ENCODE peak calls at places on chromosomes 13 and 19, in four cellular contexts. J, F, C and I are unnamed samples.

GRCh38 chr19:14135985-14136508 is 342 bp downstream of the ASF1B start:
- DNase-seq in J (no peak), F (no peak), C (no peak), I (no peak)

GRCh38 chr19:6707658-6708018 is 12.8 kb downstream of the C3 start:
- DNase-seq in J (no peak), F (no peak), C (no peak), I (no peak)

GRCh38 chr19:2047449-2048103 is 3.5 kb downstream of the MKNK2 start:
- DNase-seq in J (no peak), F (no peak), C (no peak), I (no peak)

GRCh38 chr19:58573658-58574164 is 576 bp upstream of the MZF1 start:
- DNase-seq in J (no peak), F (no peak), C (no peak), I (no peak)

GRCh38 chr19:14003279-14004051 is 2.7 kb downstream of the RFX1 start:
- DNase-seq in J (no peak), F (no peak), C (no peak), I (no peak)

GRCh38 chr19:48297975-48298374 is 27.4 kb upstream of the EMP3 start:
- DNase-seq in J (no peak), F (no peak), C (no peak), I (no peak)

GRCh38 chr13:33927315-33927714 is 109.4 kb downstream of the RFC3 start:
- DNase-seq in J (no peak), F (no peak), C (no peak), I (no peak)

GRCh38 chr13:50626031-50626643 is 217.4 kb downstream of the DLEU7 start:
- DNase-seq in J (no peak), F (no peak), C (peak), I (no peak)

GRCh38 chr19:32168111-32168510 is 177.3 kb upstream of the ZNF507 start:
- DNase-seq in J (no peak), F (no peak), C (no peak), I (no peak)

GRCh38 chr13:66994097-66994496 is 236.0 kb downstream of the PCDH9 start:
- DNase-seq in J (peak), F (peak), C (peak), I (no peak)

GRCh38 chr13:78177306-78177705 is 258.7 kb upstream of the EDNRB start:
- DNase-seq in J (no peak), F (no peak), C (no peak), I (no peak)

GRCh38 chr13:31207630-31208549 is 8.1 kb downstream of the B3GLCT start:
- DNase-seq in J (no peak), F (no peak), C (no peak), I (no peak)

GRCh38 chr13:35699805-35700204 is 223.3 kb upstream of the MAB21L1 start:
- DNase-seq in J (no peak), F (no peak), C (no peak), I (no peak)

GRCh38 chr13:42597505-42597904 is 23.6 kb downstream of the TNFSF11 start:
- DNase-seq in J (no peak), F (no peak), C (no peak), I (no peak)

GRCh38 chr13:24497742-24498141 is 14.8 kb downstream of the PARP4 start:
- DNase-seq in J (peak), F (no peak), C (no peak), I (no peak)

GRCh38 chr13:95624020-95624419 is 20.5 kb downstream of the DZIP1 start:
- DNase-seq in J (peak), F (peak), C (peak), I (peak)

GRCh38 chr13:50200562-50200961 is 185.3 kb downstream of the KCNRG start:
- DNase-seq in J (no peak), F (no peak), C (no peak), I (no peak)

GRCh38 chr19:15318241-15318691 is 14.1 kb downstream of the BRD4 start:
- DNase-seq in J (no peak), F (no peak), C (no peak), I (no peak)

GRCh38 chr19:38658462-38659306 is 11.2 kb downstream of the ACTN4 start:
- DNase-seq in J (peak), F (no peak), C (no peak), I (peak)

GRCh38 chr13:40352807-40353562 is 313.5 kb downstream of the FOXO1 start:
- DNase-seq in J (no peak), F (no peak), C (no peak), I (no peak)

GRCh38 chr19:6224308-6224675 is 55.5 kb downstream of the MLLT1 start:
- DNase-seq in J (no peak), F (no peak), C (no peak), I (no peak)

GRCh38 chr19:13149628-13150186 is 468 bp downstream of the STX10 start:
- DNase-seq in J (peak), F (peak), C (no peak), I (no peak)

GRCh38 chr19:46367434-46367833 is 20.5 kb downstream of the PPP5C start:
- DNase-seq in J (no peak), F (no peak), C (no peak), I (no peak)

GRCh38 chr13:21719463-21719862 is 48.6 kb downstream of the FGF9 start:
- DNase-seq in J (no peak), F (no peak), C (no peak), I (no peak)

GRCh38 chr19:19642506-19643157 is 825 bp downstream of the GMIP start:
- DNase-seq in J (no peak), F (no peak), C (peak), I (no peak)

GRCh38 chr19:16367269-16367683 is 42.6 kb downstream of the KLF2 start:
- DNase-seq in J (no peak), F (no peak), C (no peak), I (no peak)

GRCh38 chr19:37936166-37936565 is 29.2 kb downstream of the SIPA1L3 start:
- DNase-seq in J (peak), F (no peak), C (no peak), I (no peak)

GRCh38 chr19:47363758-47364529 is 14.8 kb downstream of the DHX34 start:
- DNase-seq in J (no peak), F (no peak), C (no peak), I (no peak)

GRCh38 chr13:25085125-25085742 is 10.7 kb upstream of the PABPC3 start:
- DNase-seq in J (peak), F (no peak), C (no peak), I (peak)

GRCh38 chr19:2424686-2425621 is 2.4 kb downstream of the TIMM13 start:
- DNase-seq in J (no peak), F (peak), C (no peak), I (no peak)

GRCh38 chr19:27770095-27770494 is 1442.9 kb downstream of the UQCRFS1 start:
- DNase-seq in J (no peak), F (no peak), C (no peak), I (no peak)

GRCh38 chr19:31135841-31136240 is 213.4 kb downstream of the TSHZ3 start:
- DNase-seq in J (no peak), F (no peak), C (no peak), I (no peak)

GRCh38 chr19:14544047-14544446 is 14.7 kb downstream of the TECR start:
- DNase-seq in J (no peak), F (no peak), C (peak), I (no peak)

GRCh38 chr13:59722580-59722900 is 441.2 kb downstream of the DIAPH3 start:
- DNase-seq in J (no peak), F (no peak), C (no peak), I (no peak)

GRCh38 chr13:113771709-113772331 is 12.8 kb downstream of the TMEM255B start:
- DNase-seq in J (no peak), F (no peak), C (no peak), I (no peak)

GRCh38 chr13:112617754-112618375 is 29.9 kb upstream of the TUBGCP3 start:
- DNase-seq in J (no peak), F (peak), C (no peak), I (no peak)

GRCh38 chr13:41065098-41065497 is 3.8 kb downstream of the WBP4 start:
- DNase-seq in J (no peak), F (no peak), C (no peak), I (no peak)

DNA sequence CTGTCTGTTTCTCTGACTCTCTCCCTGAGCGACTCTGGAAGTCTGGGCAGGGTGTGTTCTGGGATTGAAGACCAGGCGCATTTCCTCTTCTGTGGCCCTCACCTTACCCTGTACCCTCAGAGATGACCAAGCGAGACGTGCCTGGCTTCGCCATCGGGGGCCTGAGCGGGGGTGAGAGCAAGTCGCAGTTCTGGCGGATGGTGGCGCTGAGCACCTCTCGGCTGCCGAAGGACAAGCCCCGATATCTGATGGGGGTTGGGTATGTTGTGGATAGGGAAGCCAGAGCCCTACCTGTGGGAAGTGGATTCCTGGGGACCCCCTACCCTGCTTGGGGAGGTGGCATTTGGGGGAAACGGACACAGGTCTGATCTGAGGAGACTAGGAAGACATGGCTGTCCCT is 5.8 kb upstream of the DNM2 start:
- DNase-seq in J (no peak), F (peak), C (no peak), I (no peak)
- TF ChIP-seq FOSL1 in J (no peak), F (no peak), C (no peak), I (no peak)

GRCh38 chr19:41261474-41262190 is 2.5 kb upstream of the HNRNPUL1 start:
- DNase-seq in J (no peak), F (no peak), C (no peak), I (no peak)
- TF ChIP-seq FOSL1 in J (no peak), F (no peak), C (no peak), I (no peak)

GRCh38 chr13:79655509-79655908 is 174.6 kb downstream of the NDFIP2 start:
- DNase-seq in J (no peak), F (no peak), C (no peak), I (no peak)
- TF ChIP-seq FOSL1 in J (no peak), F (no peak), C (no peak), I (no peak)

DNA sequence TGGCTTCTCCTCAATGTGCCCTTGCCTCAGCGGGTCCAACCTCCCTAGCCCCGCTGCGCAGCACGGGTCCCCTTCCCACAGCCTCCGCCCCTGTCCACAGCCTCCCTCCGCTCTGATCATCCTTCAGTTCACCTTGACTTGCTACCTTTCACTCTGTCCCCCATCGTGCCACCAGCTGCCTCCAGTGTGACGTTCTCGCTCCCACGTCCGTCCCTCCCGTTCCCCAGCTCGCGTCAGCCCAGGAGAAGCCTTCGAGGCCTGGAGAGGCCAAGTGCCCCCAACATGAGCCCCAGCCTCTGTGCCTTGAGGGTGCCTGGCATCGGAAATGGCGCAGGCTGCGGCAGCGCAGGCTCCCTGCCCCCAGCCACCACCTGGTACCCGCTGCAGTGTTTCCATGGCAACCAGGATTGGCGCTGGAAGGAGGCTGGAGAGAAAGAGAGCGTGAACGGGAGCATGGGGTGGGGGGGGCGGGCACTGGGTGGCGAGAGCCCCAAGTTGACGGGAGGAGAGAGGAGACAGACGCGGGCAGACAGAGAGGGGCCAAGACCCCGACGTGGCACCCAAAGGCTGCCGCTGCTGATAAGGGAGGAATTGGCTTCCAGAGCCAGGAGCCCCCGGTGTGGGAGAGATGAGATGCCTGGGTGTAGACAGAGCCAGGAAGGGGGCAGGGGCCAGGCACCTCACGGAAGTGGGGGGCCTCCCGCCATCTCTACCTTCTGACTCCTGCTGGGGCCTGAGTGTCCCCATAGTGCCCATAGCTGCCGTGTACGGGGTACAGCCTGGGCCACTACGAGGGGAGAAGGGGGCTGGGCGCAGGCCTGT is 844 bp upstream of the ASPDH start:
- DNase-seq in J (no peak), F (no peak), C (no peak), I (no peak)
- TF ChIP-seq FOSL1 in J (no peak), F (no peak), C (no peak), I (no peak)

DNA sequence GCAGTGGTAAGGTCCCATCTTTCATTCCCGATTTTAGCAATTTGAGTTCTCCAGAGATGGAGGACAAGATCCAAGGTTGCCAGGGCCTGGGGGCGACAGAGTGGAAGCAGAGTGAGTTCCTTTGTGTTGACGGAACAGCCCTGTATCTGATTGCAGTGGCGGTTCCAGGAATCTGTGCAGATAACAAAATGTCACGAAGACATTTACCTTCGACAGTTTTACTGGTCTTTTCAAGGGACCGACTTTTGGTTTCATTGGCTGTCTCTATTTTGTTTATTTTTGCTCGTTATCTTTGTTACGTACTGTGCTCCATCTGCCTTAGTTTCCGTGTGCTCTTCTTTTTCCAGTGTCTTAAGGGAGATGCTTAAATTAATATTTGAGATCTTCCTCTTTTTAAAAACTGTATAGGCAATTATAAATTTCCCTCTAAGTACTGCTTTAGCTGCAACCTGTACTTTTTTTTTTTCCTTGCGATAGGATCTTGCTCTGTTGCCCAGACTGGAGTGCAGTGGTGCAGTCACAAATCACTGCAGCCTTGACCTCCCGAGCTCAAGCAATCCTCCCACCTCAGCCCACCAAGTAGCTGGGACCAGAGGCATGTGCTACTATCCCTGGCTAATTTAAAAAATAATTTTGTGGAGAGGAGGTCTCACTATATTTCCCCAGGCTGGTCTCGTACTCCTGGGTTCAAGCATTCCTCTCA is 23.2 kb downstream of the KDM4B start:
- DNase-seq in J (no peak), F (no peak), C (no peak), I (no peak)
- TF ChIP-seq FOSL1 in J (no peak), F (no peak), C (peak), I (no peak)

GRCh38 chr13:83620535-83621220 is 261.6 kb downstream of the SLITRK1 start:
- DNase-seq in J (no peak), F (no peak), C (no peak), I (peak)
- TF ChIP-seq FOSL1 in J (no peak), F (no peak), C (no peak), I (peak)